ENCODE peak calls at places on chromosomes 5 and 9, in four cellular contexts. J is ureter; K is AG04450; L is stimulated activated CD4-positive, alpha-beta T cell treated with anti-CD3 and anti-CD28 coated beads, Interleukin-2, amount 100 ng/mL, for 24 hours. Q is an unnamed sample.

GRCh38 chr5:29614202-29614601 is 1579.3 kb upstream of the CDH6 start:
- DNase-seq in K (no peak), L (no peak), J (no peak), Q (no peak)

GRCh38 chr5:150489358-150490295 is 18.3 kb upstream of the NDST1 start:
- DNase-seq in J (no peak), K (no peak), L (no peak), Q (no peak)

GRCh38 chr5:111699976-111700375 is 57.0 kb downstream of the NREP start:
- DNase-seq in K (no peak), J (no peak), L (no peak), Q (no peak)

GRCh38 chr9:127754761-127755557 is 19.9 kb upstream of the TOR2A start:
- DNase-seq in K (no peak), L (no peak), J (no peak), Q (no peak)

GRCh38 chr5:14292766-14293165 is 149.6 kb downstream of the TRIO start:
- DNase-seq in L (no peak), K (no peak), J (no peak), Q (no peak)

GRCh38 chr5:40441733-40442132 is 238.0 kb upstream of the PTGER4 start:
- DNase-seq in K (no peak), J (no peak), L (peak), Q (no peak)

GRCh38 chr9:5286262-5286661 is 18.3 kb downstream of the RLN2 start:
- DNase-seq in J (no peak), L (no peak), K (no peak), Q (no peak)

GRCh38 chr9:69120380-69121154 is 53.5 kb upstream of the TJP2 start:
- DNase-seq in L (no peak), J (peak), K (no peak), Q (no peak)

Q was measured in occipital lobe.